ENCODE peak calls at places on chromosomes 12 and 14, in seven cellular contexts. S is fibroblast of mammary gland; I is activated naive CD8-positive, alpha-beta T cell treated with anti-CD3 and anti-CD28 coated beads, Interleukin-2, amount 50 U/mL, for 24 hours; J is stimulated activated CD4-positive, alpha-beta T cell treated with anti-CD3 and anti-CD28 coated beads, Interleukin-1b, Interleukin-23, amount 100 ng/mL, for 1 hour; L is left ventricle myocardium inferior; F is Calu3; H is nucleus accumbens. Q is an unnamed sample.

GRCh38 chr12:82757611-82758010 is 70.9 kb downstream of the TMTC2 start:
- DNase-seq in S (no peak), I (no peak), J (no peak), L (no peak), F (no peak), H (no peak), Q (no peak)

GRCh38 chr12:19144985-19145384 is 15.5 kb downstream of the PLEKHA5 start:
- DNase-seq in S (no peak), I (no peak), J (no peak), L (no peak), F (no peak), H (no peak), Q (no peak)

GRCh38 chr12:114682101-114682919 is 1.7 kb downstream of the TBX3 start:
- DNase-seq in S (no peak), I (no peak), J (no peak), L (no peak), F (no peak), H (no peak), Q (no peak)

GRCh38 chr14:44700184-44700583 is 193.1 kb upstream of the FSCB start:
- DNase-seq in S (no peak), I (no peak), J (no peak), L (no peak), F (no peak), H (no peak), Q (no peak)

GRCh38 chr14:105348945-105349699 is 34.6 kb downstream of the PACS2 start:
- DNase-seq in S (no peak), I (no peak), J (no peak), L (no peak), F (no peak), H (no peak), Q (no peak)

GRCh38 chr14:78983126-78983525 is 813.0 kb downstream of the NRXN3 start:
- DNase-seq in S (peak), I (no peak), J (no peak), L (no peak), F (no peak), H (no peak), Q (no peak)

GRCh38 chr12:21336656-21337055 is 1.9 kb upstream of the SLCO1A2 start:
- DNase-seq in S (no peak), I (no peak), J (no peak), L (no peak), F (peak), H (peak), Q (no peak)

GRCh38 chr12:62977879-62978278 is 42.9 kb upstream of the PPM1H start:
- DNase-seq in S (no peak), I (no peak), J (no peak), L (no peak), F (no peak), H (no peak), Q (no peak)

GRCh38 chr12:6953417-6954315 is 2.5 kb downstream of the PTPN6 start:
- DNase-seq in S (no peak), I (peak), J (peak), L (peak), F (no peak), H (no peak), Q (peak)

GRCh38 chr12:60333461-60333860 is 737.6 kb downstream of the SLC16A7 start:
- DNase-seq in S (no peak), I (no peak), J (no peak), L (no peak), F (no peak), H (no peak), Q (no peak)

GRCh38 chr14:90677484-90678045 is 138.7 kb downstream of the TTC7B start:
- DNase-seq in S (peak), I (peak), J (no peak), L (no peak), F (no peak), H (no peak), Q (no peak)